ENCODE peak calls at places on chromosome 2, in four cellular contexts. M is Right ventricle myocardium inferior; H is stimulated activated naive CD8-positive, alpha-beta T cell treated with anti-CD3 and anti-CD28 coated beads, Interleukin-15, Interleukin-2, amounts not matched to agents 100 U/mL and 50 U/mL, for 24 hours; Q is activated T-cell treated with anti-CD3 and anti-CD28 coated beads, Interleukin-2, amount 50 U/mL, for 4 hours. K is an unnamed sample.

GRCh38 chr2:214382229-214382628 is 28.6 kb upstream of the VWC2L start:
- ATAC-seq in M (no peak), H (no peak), Q (no peak), K (no peak)

GRCh38 chr2:68292108-68292710 is 27.5 kb downstream of the CNRIP1 start:
- ATAC-seq in M (no peak), H (no peak), Q (no peak), K (no peak)

GRCh38 chr2:33370886-33371285 is 105.6 kb upstream of the RASGRP3 start:
- ATAC-seq in M (no peak), H (no peak), Q (no peak), K (no peak)

GRCh38 chr2:118878531-118879149 is 31.2 kb upstream of the EN1 start:
- ATAC-seq in M (no peak), H (no peak), Q (no peak), K (no peak)

GRCh38 chr2:71852141-71852711 is 295.4 kb downstream of the CYP26B1 start:
- ATAC-seq in M (peak; percentile 26), H (no peak), Q (no peak), K (no peak)

GRCh38 chr2:7633556-7634153 is 716.4 kb downstream of the RNF144A start:
- ATAC-seq in M (no peak), H (no peak), Q (no peak), K (no peak)

GRCh38 chr2:20745924-20746555 is 76.9 kb downstream of the LDAH start:
- ATAC-seq in M (no peak), H (no peak), Q (no peak), K (no peak)

GRCh38 chr2:155633887-155634570 is 698.5 kb downstream of the NR4A2 start:
- ATAC-seq in M (peak; percentile 42), H (no peak), Q (no peak), K (no peak)

GRCh38 chr2:188978291-188979081 is 4.3 kb downstream of the COL3A1 start:
- ATAC-seq in M (peak; percentile 44), H (peak; percentile 78), Q (peak; percentile 74), K (peak; percentile 85)

GRCh38 chr2:156155319-156155718 is 177.2 kb downstream of the NR4A2 start:
- ATAC-seq in M (no peak), H (no peak), Q (no peak), K (no peak)

GRCh38 chr2:29113891-29114321 is 1.3 kb upstream of the CLIP4 start:
- ATAC-seq in M (peak; percentile 35), H (no peak), Q (no peak), K (no peak)

GRCh38 chr2:112694182-112694581 is 26.6 kb upstream of the NT5DC4 start:
- ATAC-seq in M (no peak), H (no peak), Q (no peak), K (no peak)

GRCh38 chr2:127535422-127535901 is at the start of gene MYO7B:
- ATAC-seq in M (no peak), H (no peak), Q (no peak), K (no peak)

GRCh38 chr2:27724905-27725693 is 46.4 kb upstream of the MRPL33 start:
- ATAC-seq in M (no peak), H (no peak), Q (no peak), K (no peak)

GRCh38 chr2:113937501-113937900 is 47.6 kb downstream of the ACTR3 start:
- ATAC-seq in M (no peak), H (no peak), Q (no peak), K (no peak)

GRCh38 chr2:238582159-238582558 is 155.4 kb downstream of the ASB1 start:
- ATAC-seq in M (no peak), H (no peak), Q (no peak), K (no peak)

GRCh38 chr2:219386532-219387280 is 1.0 kb downstream of the DNPEP start:
- ATAC-seq in M (no peak), H (no peak), Q (no peak), K (no peak)

GRCh38 chr2:39141346-39142011 is 20.6 kb upstream of the SOS1 start:
- ATAC-seq in M (peak; percentile 66), H (no peak), Q (no peak), K (peak; percentile 60)

GRCh38 chr2:179140546-179140945 is 90.6 kb upstream of the CCDC141 start:
- ATAC-seq in M (no peak), H (no peak), Q (no peak), K (peak; percentile 54)

GRCh38 chr2:238287702-238288649 is at the start of gene PER2:
- ATAC-seq in M (peak; percentile 8), H (peak; percentile 19), Q (peak; percentile 25), K (peak; percentile 56)

GRCh38 chr2:181440919-181441318 is 16.3 kb upstream of the ITGA4 start:
- ATAC-seq in M (no peak), H (no peak), Q (no peak), K (no peak)

GRCh38 chr2:127953128-127953718 is 67.5 kb upstream of the AMMECR1L start:
- ATAC-seq in M (peak; percentile 98), H (no peak), Q (no peak), K (no peak)

GRCh38 chr2:55869637-55870325 is 53.8 kb downstream of the EFEMP1 start:
- ATAC-seq in M (peak; percentile 23), H (no peak), Q (no peak), K (no peak)

GRCh38 chr2:9558948-9559381 is 3.3 kb upstream of the ADAM17 start:
- ATAC-seq in M (no peak), H (no peak), Q (no peak), K (no peak)

K was measured in activated T-helper 17 cell treated with anti-CD3 and anti-CD28 coated beads, Interleukin-2, amount 50 U/mL, for 72 hours.